ENCODE peak calls at places on chromosome 13, in five cellular contexts. S is anterior cingulate cortex, Y is NCI-H146, X is iris pigment epithelial cell, G is choroid plexus epithelial cell. Z is an unnamed sample.

GRCh38 chr13:27139565-27139964 is 32.0 kb downstream of the USP12 start:
- DNase-seq in S (no peak), Y (no peak), X (no peak), G (no peak), Z (no peak)

GRCh38 chr13:44989941-44990340 is 603 bp downstream of the GPALPP1 start:
- DNase-seq in S (no peak), Y (no peak), X (peak; percentile 11), G (no peak), Z (no peak)

GRCh38 chr13:36163303-36163702 is 32.1 kb upstream of the DCLK1 start:
- DNase-seq in S (no peak), Y (peak; percentile 20), X (no peak), G (no peak), Z (peak; percentile 8)

GRCh38 chr13:103730407-103730806 is 664.2 kb upstream of the SLC10A2 start:
- DNase-seq in S (no peak), Y (no peak), X (no peak), G (no peak), Z (no peak)

GRCh38 chr13:73948848-73949529 is 185.2 kb downstream of the KLF12 start:
- DNase-seq in S (no peak), Y (no peak), X (no peak), G (no peak), Z (no peak)

GRCh38 chr13:73625562-73626339 is 508.5 kb downstream of the KLF12 start:
- DNase-seq in S (no peak), Y (no peak), X (no peak), G (no peak), Z (no peak)

GRCh38 chr13:40502236-40502635 is 164.2 kb downstream of the FOXO1 start:
- DNase-seq in S (no peak), Y (no peak), X (peak; percentile 38), G (no peak), Z (no peak)

GRCh38 chr13:84574851-84575250 is 692.6 kb upstream of the SLITRK1 start:
- DNase-seq in S (no peak), Y (no peak), X (peak; percentile 22), G (peak; percentile 54), Z (no peak)

GRCh38 chr13:96779691-96780090 is 214.6 kb downstream of the OXGR1 start:
- DNase-seq in S (no peak), Y (no peak), X (peak; percentile 12), G (peak; percentile 10), Z (no peak)

GRCh38 chr13:45143346-45143751 is 23.0 kb downstream of the GTF2F2 start:
- DNase-seq in S (peak; percentile 7), Y (no peak), X (peak; percentile 67), G (peak; percentile 13), Z (no peak)

GRCh38 chr13:33318037-33318436 is 32.5 kb upstream of the STARD13 start:
- DNase-seq in S (no peak), Y (no peak), X (no peak), G (no peak), Z (no peak)

GRCh38 chr13:24261566-24261965 is 47.8 kb upstream of the C1QTNF9 start:
- DNase-seq in S (no peak), Y (no peak), X (no peak), G (no peak), Z (no peak)

GRCh38 chr13:99093997-99094396 is 106.7 kb upstream of the UBAC2 start:
- DNase-seq in S (no peak), Y (no peak), X (no peak), G (no peak), Z (no peak)

GRCh38 chr13:46288570-46289259 is 77.0 kb downstream of the LRRC63 start:
- DNase-seq in S (no peak), Y (peak; percentile 48), X (peak; percentile 40), G (peak; percentile 76), Z (peak; percentile 12)

GRCh38 chr13:62185631-62186256 is 770.1 kb upstream of the PCDH20 start:
- DNase-seq in S (no peak), Y (peak; percentile 17), X (no peak), G (no peak), Z (no peak)